ENCODE peak calls at places on chromosome 13, in seven cellular contexts. D is AG04450; H is AG09309; T is LNCaP clone FGC; F is aorta; Q is naive thymus-derived CD4-positive, alpha-beta T cell; U is IMR-90. S is an unnamed sample.

GRCh38 chr13:76917096-76917495 is 30.9 kb upstream of the KCTD12 start:
- DNase-seq in H (no peak), F (no peak), Q (no peak), D (no peak), U (peak), T (no peak), S (no peak)

GRCh38 chr13:31922724-31923123 is 108.8 kb upstream of the FRY start:
- DNase-seq in F (no peak), Q (no peak), H (no peak), D (no peak), T (no peak), U (no peak), S (no peak)

GRCh38 chr13:49185264-49185663 is 34.9 kb upstream of the MLNR start:
- DNase-seq in T (no peak), U (peak), Q (no peak), H (no peak), D (no peak), F (no peak), S (no peak)

GRCh38 chr13:51894239-51894638 is 32.5 kb downstream of the CCDC70 start:
- DNase-seq in H (no peak), F (no peak), D (no peak), Q (no peak), T (no peak), U (no peak), S (no peak)

GRCh38 chr13:94858856-94859811 is 146.8 kb upstream of the SOX21 start:
- DNase-seq in H (no peak), T (no peak), Q (no peak), F (no peak), D (no peak), U (peak), S (no peak)

GRCh38 chr13:65789815-65790214 is 1440.3 kb downstream of the PCDH9 start:
- DNase-seq in Q (no peak), H (peak), U (peak), D (no peak), T (no peak), F (no peak), S (no peak)

GRCh38 chr13:42363941-42364612 is 92.1 kb downstream of the AKAP11 start:
- DNase-seq in Q (no peak), D (no peak), U (peak), T (no peak), H (no peak), F (no peak), S (no peak)

GRCh38 chr13:20407759-20408158 is 117.9 kb downstream of the CRYL1 start:
- DNase-seq in F (no peak), H (no peak), T (no peak), U (no peak), D (no peak), Q (no peak), S (no peak)

GRCh38 chr13:65719831-65720230 is 1510.3 kb downstream of the PCDH9 start:
- DNase-seq in T (no peak), D (no peak), Q (no peak), F (no peak), U (no peak), H (no peak), S (no peak)

GRCh38 chr13:75873499-75873898 is 237.4 kb downstream of the LMO7 start:
- DNase-seq in D (no peak), U (no peak), F (no peak), Q (no peak), H (no peak), T (no peak), S (no peak)

GRCh38 chr13:60431108-60431700 is 34.2 kb downstream of the TDRD3 start:
- DNase-seq in U (peak), Q (peak), T (no peak), D (peak), H (peak), F (no peak), S (peak)

GRCh38 chr13:113192279-113192678 is 16.2 kb downstream of the PCID2 start:
- DNase-seq in D (no peak), H (no peak), F (no peak), Q (no peak), U (peak), T (no peak), S (no peak)

GRCh38 chr13:113547248-113547971 is 37.1 kb upstream of the TFDP1 start:
- DNase-seq in F (peak), Q (no peak), H (no peak), T (no peak), U (peak), D (no peak), S (no peak)

GRCh38 chr13:94956407-94957110 is 244.2 kb upstream of the SOX21 start:
- DNase-seq in F (no peak), H (no peak), U (no peak), T (no peak), D (no peak), Q (no peak), S (no peak)

GRCh38 chr13:20475927-20476691 is 49.5 kb downstream of the CRYL1 start:
- DNase-seq in U (no peak), Q (peak), F (no peak), T (peak), D (no peak), H (no peak), S (peak)

GRCh38 chr13:106858910-106859309 is 291.0 kb upstream of the ARGLU1 start:
- DNase-seq in Q (no peak), U (no peak), T (no peak), H (no peak), F (no peak), D (no peak), S (no peak)

GRCh38 chr13:37385248-37385647 is 213.3 kb downstream of the POSTN start:
- DNase-seq in D (no peak), F (no peak), U (no peak), H (no peak), T (no peak), Q (no peak), S (no peak)

GRCh38 chr13:51158365-51158764 is 47.3 kb upstream of the C13orf42 start:
- DNase-seq in Q (no peak), D (no peak), H (no peak), U (no peak), T (no peak), F (no peak), S (peak)

GRCh38 chr13:29496241-29496712 is 99.2 kb downstream of the SLC7A1 start:
- DNase-seq in T (peak), F (no peak), D (no peak), Q (no peak), H (no peak), U (no peak), S (no peak)

GRCh38 chr13:52127783-52128702 is 830 bp downstream of the NEK5 start:
- DNase-seq in H (no peak), U (peak), F (peak), T (peak), Q (peak), D (peak), S (peak)

GRCh38 chr13:40588101-40588500 is 78.3 kb downstream of the FOXO1 start:
- DNase-seq in F (no peak), U (no peak), H (no peak), T (no peak), Q (no peak), D (no peak), S (no peak)

GRCh38 chr13:51154029-51154555 is 43.0 kb upstream of the C13orf42 start:
- DNase-seq in Q (no peak), T (no peak), D (no peak), F (no peak), U (peak), H (peak), S (no peak)

GRCh38 chr13:30835442-30835841 is 70.6 kb upstream of the MEDAG start:
- DNase-seq in H (no peak), D (peak), F (no peak), Q (no peak), T (peak), U (peak), S (no peak)

GRCh38 chr13:20847298-20847697 is 55.2 kb downstream of the XPO4 start:
- DNase-seq in T (no peak), H (no peak), F (no peak), Q (no peak), D (no peak), U (no peak), S (no peak)

GRCh38 chr13:41788552-41788951 is 172.4 kb downstream of the VWA8 start:
- DNase-seq in F (no peak), Q (no peak), D (no peak), H (no peak), T (no peak), U (no peak), S (peak)

GRCh38 chr13:39468306-39468705 is 134.7 kb downstream of the LHFPL6 start:
- DNase-seq in F (no peak), D (no peak), U (no peak), Q (no peak), T (no peak), H (no peak), S (no peak)

GRCh38 chr13:83184819-83185218 is 697.5 kb downstream of the SLITRK1 start:
- DNase-seq in F (no peak), T (no peak), Q (no peak), H (peak), D (peak), U (peak), S (no peak)

GRCh38 chr13:39565036-39565949 is 37.7 kb downstream of the LHFPL6 start:
- DNase-seq in F (no peak), T (no peak), Q (no peak), H (peak), U (peak), D (peak), S (no peak)

GRCh38 chr13:37303610-37304009 is 198.1 kb upstream of the CSNK1A1L start:
- DNase-seq in Q (no peak), T (no peak), F (no peak), D (no peak), U (peak), H (no peak), S (no peak)

GRCh38 chr13:97367427-97367826 is 66.5 kb upstream of the RAP2A start:
- DNase-seq in F (no peak), T (no peak), Q (no peak), D (peak), H (peak), U (peak), S (no peak)

GRCh38 chr13:97371486-97372109 is 62.4 kb upstream of the RAP2A start:
- DNase-seq in T (no peak), Q (no peak), H (no peak), D (no peak), U (no peak), F (no peak), S (no peak)

GRCh38 chr13:97366172-97366688 is 67.7 kb upstream of the RAP2A start:
- DNase-seq in H (no peak), T (no peak), F (no peak), U (no peak), D (no peak), Q (no peak), S (no peak)

GRCh38 chr13:97367016-97367415 is 67.0 kb upstream of the RAP2A start:
- DNase-seq in D (no peak), H (peak), U (peak), F (no peak), T (no peak), Q (no peak), S (no peak)

GRCh38 chr13:97369269-97369893 is 64.6 kb upstream of the RAP2A start:
- DNase-seq in F (no peak), D (no peak), H (no peak), Q (no peak), U (no peak), T (no peak), S (no peak)
- H3K4me3 ChIP-seq in F (peak), D (peak), H (no peak), Q (peak), U (peak), T (peak), S (no peak)

DNA sequence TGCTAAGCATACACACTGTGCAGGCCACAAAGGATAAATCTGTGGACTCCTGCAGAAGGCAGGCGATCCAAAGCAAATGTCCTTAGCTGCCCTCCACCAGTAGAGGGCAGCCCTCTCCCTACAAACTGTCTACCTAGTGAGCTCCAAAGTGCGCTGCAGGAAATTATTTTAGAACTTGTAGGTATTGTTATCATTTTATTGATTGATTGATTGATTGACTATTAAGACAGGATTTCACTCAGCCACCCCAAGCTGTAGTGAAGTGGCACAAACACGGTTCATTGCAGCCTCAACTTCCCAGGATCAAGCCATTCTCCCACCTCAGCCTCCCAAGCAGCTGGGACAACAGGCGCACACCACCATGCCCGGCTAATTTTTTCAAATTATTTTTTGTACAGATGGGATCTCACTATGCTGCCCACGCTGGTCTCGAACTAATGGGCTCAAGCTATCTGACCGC is 37.3 kb downstream of the RNF6 start:
- DNase-seq in T (no peak), Q (peak), D (peak), U (peak), F (no peak), H (peak), S (peak)
- H3K4me3 ChIP-seq in T (no peak), Q (no peak), D (no peak), U (no peak), F (no peak), H (no peak), S (no peak)

GRCh38 chr13:110824901-110825300 is 90.0 kb downstream of the ANKRD10 start:
- DNase-seq in U (no peak), H (no peak), T (no peak), Q (no peak), D (no peak), F (no peak), S (no peak)
- H3K4me3 ChIP-seq in U (no peak), H (no peak), T (no peak), Q (no peak), D (no peak), F (no peak), S (no peak)

GRCh38 chr13:70107498-70108271 is at the start of gene ATXN8OS:
- DNase-seq in Q (no peak), F (peak), D (no peak), T (no peak), H (no peak), U (no peak), S (no peak)
- H3K4me3 ChIP-seq in Q (no peak), F (no peak), D (no peak), T (no peak), H (no peak), U (no peak), S (no peak)

DNA sequence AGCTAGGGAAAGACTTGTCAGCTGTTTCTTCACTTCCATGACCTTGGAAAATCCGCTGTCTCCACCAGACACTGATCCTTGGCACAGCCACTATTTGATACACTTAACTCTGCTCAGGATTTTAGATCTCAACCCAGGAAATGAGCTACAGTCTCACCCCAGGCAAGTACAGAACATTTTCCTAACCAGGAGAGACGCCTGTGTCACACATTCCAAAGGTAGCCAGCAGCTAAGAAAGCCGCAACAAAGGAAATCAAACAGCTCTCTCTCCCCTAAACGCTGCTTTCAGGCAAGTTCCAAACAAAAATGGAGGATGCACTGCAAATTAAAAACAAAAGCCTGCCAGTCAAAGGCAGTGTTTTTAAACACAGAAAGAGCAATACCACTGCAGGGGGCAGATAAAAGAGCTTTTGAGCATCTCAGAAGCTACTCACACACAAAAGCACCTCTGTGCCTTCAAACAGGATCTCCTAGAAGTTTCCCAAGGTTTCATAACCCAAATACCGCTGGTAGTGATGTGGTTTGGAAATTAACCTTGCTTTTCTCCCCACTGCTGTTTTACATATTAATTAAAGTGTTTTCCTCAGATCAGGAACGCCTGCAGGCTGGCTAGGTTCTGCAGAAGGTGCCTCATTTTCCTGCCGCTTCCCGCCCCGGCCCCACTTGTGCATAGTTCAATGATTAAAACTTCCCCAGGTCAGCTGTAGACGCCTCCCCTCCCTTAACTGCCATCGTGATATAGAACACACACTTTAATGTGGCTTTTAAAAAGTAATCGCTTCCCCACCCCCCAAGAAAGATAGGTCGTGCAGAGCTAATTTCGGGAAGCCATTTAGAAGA is 57.1 kb downstream of the IRS2 start:
- DNase-seq in F (no peak), H (no peak), Q (no peak), U (no peak), T (no peak), D (no peak), S (no peak)
- H3K4me3 ChIP-seq in F (no peak), H (no peak), Q (no peak), U (no peak), T (no peak), D (no peak), S (no peak)